ENCODE peak calls at places on chromosomes 5 and 9, in five cellular contexts. One of them, this sample, is unnamed.
A peak's percentile ranks its signal among the peaks of the same experiment; 100 is the strongest.

GRCh38 chr9:76390656-76391055 is 3.6 kb downstream of the RFK start:
- DNase-seq in HepG2: no peak
- DNase-seq in esophagus muscularis mucosa: no peak
- DNase-seq in breast epithelium: no peak
- DNase-seq in suprapubic skin: no peak
- DNase-seq in this sample: no peak

GRCh38 chr5:56525117-56525516 is 290.2 kb upstream of the MAP3K1 start:
- DNase-seq in HepG2: no peak
- DNase-seq in esophagus muscularis mucosa: no peak
- DNase-seq in breast epithelium: no peak
- DNase-seq in suprapubic skin: no peak
- DNase-seq in this sample: no peak

GRCh38 chr5:95631265-95631957 is 11.5 kb downstream of the GPR150 start:
- DNase-seq in HepG2: no peak
- DNase-seq in esophagus muscularis mucosa: no peak
- DNase-seq in breast epithelium: no peak
- DNase-seq in suprapubic skin: no peak
- DNase-seq in this sample: no peak

GRCh38 chr5:168076561-168076991 is 214.9 kb upstream of the WWC1 start:
- DNase-seq in HepG2: peak; percentile 16
- DNase-seq in esophagus muscularis mucosa: no peak
- DNase-seq in breast epithelium: no peak
- DNase-seq in suprapubic skin: peak; percentile 61
- DNase-seq in this sample: no peak

GRCh38 chr5:50958852-50959457 is 292.5 kb downstream of the PARP8 start:
- DNase-seq in HepG2: peak; percentile 53
- DNase-seq in esophagus muscularis mucosa: no peak
- DNase-seq in breast epithelium: no peak
- DNase-seq in suprapubic skin: no peak
- DNase-seq in this sample: no peak

GRCh38 chr5:2582106-2582505 is 169.4 kb downstream of the IRX2 start:
- DNase-seq in HepG2: no peak
- DNase-seq in esophagus muscularis mucosa: peak; percentile 72
- DNase-seq in breast epithelium: no peak
- DNase-seq in suprapubic skin: no peak
- DNase-seq in this sample: no peak

GRCh38 chr9:92945796-92946195 is 1.5 kb upstream of the FGD3 start:
- DNase-seq in HepG2: no peak
- DNase-seq in esophagus muscularis mucosa: no peak
- DNase-seq in breast epithelium: no peak
- DNase-seq in suprapubic skin: no peak
- DNase-seq in this sample: no peak

GRCh38 chr5:136337788-136338187 is 27.6 kb downstream of the TRPC7 start:
- DNase-seq in HepG2: peak; percentile 9
- DNase-seq in esophagus muscularis mucosa: no peak
- DNase-seq in breast epithelium: no peak
- DNase-seq in suprapubic skin: no peak
- DNase-seq in this sample: no peak

GRCh38 chr5:7955476-7955875 is 86.5 kb downstream of the MTRR start:
- DNase-seq in HepG2: no peak
- DNase-seq in esophagus muscularis mucosa: no peak
- DNase-seq in breast epithelium: no peak
- DNase-seq in suprapubic skin: no peak
- DNase-seq in this sample: no peak

GRCh38 chr9:14910178-14910805 is at the start of gene FREM1:
- DNase-seq in HepG2: peak; percentile 55
- DNase-seq in esophagus muscularis mucosa: no peak
- DNase-seq in breast epithelium: no peak
- DNase-seq in suprapubic skin: peak; percentile 70
- DNase-seq in this sample: peak; percentile 32

GRCh38 chr5:83430130-83431010 is 41.2 kb upstream of the VCAN start:
- DNase-seq in HepG2: peak; percentile 61
- DNase-seq in esophagus muscularis mucosa: no peak
- DNase-seq in breast epithelium: no peak
- DNase-seq in suprapubic skin: no peak
- DNase-seq in this sample: peak; percentile 53

GRCh38 chr5:166977916-166978434 is 1313.5 kb upstream of the WWC1 start:
- DNase-seq in HepG2: no peak
- DNase-seq in esophagus muscularis mucosa: no peak
- DNase-seq in breast epithelium: no peak
- DNase-seq in suprapubic skin: no peak
- DNase-seq in this sample: no peak

GRCh38 chr5:61624966-61625681 is 293.1 kb downstream of the ZSWIM6 start:
- DNase-seq in HepG2: no peak
- DNase-seq in esophagus muscularis mucosa: no peak
- DNase-seq in breast epithelium: no peak
- DNase-seq in suprapubic skin: no peak
- DNase-seq in this sample: no peak

GRCh38 chr5:140041492-140042421 is 1.3 kb downstream of the NRG2 start:
- DNase-seq in HepG2: no peak
- DNase-seq in esophagus muscularis mucosa: no peak
- DNase-seq in breast epithelium: peak; percentile 46
- DNase-seq in suprapubic skin: peak; percentile 76
- DNase-seq in this sample: peak; percentile 39

GRCh38 chr5:109755761-109756160 is 66.0 kb downstream of the MAN2A1 start:
- DNase-seq in HepG2: no peak
- DNase-seq in esophagus muscularis mucosa: no peak
- DNase-seq in breast epithelium: no peak
- DNase-seq in suprapubic skin: no peak
- DNase-seq in this sample: no peak

GRCh38 chr5:106584268-106584667 is 1086.5 kb downstream of the EFNA5 start:
- DNase-seq in HepG2: no peak
- DNase-seq in esophagus muscularis mucosa: no peak
- DNase-seq in breast epithelium: no peak
- DNase-seq in suprapubic skin: no peak
- DNase-seq in this sample: no peak

GRCh38 chr9:136185596-136185995 is 19.3 kb downstream of the LHX3 start:
- DNase-seq in HepG2: no peak
- DNase-seq in esophagus muscularis mucosa: no peak
- DNase-seq in breast epithelium: no peak
- DNase-seq in suprapubic skin: no peak
- DNase-seq in this sample: no peak

GRCh38 chr9:80078826-80079225 is 507.1 kb downstream of the TLE4 start:
- DNase-seq in HepG2: no peak
- DNase-seq in esophagus muscularis mucosa: no peak
- DNase-seq in breast epithelium: no peak
- DNase-seq in suprapubic skin: no peak
- DNase-seq in this sample: no peak

GRCh38 chr5:16296946-16297345 is 117.4 kb upstream of the MARCHF11 start:
- DNase-seq in HepG2: no peak
- DNase-seq in esophagus muscularis mucosa: no peak
- DNase-seq in breast epithelium: no peak
- DNase-seq in suprapubic skin: no peak
- DNase-seq in this sample: no peak

GRCh38 chr5:138469540-138470321 is 4.5 kb downstream of the EGR1 start:
- DNase-seq in HepG2: no peak
- DNase-seq in esophagus muscularis mucosa: no peak
- DNase-seq in breast epithelium: peak; percentile 78
- DNase-seq in suprapubic skin: no peak
- DNase-seq in this sample: peak; percentile 65

GRCh38 chr5:29963956-29964355 is 1229.5 kb upstream of the CDH6 start:
- DNase-seq in HepG2: no peak
- DNase-seq in esophagus muscularis mucosa: no peak
- DNase-seq in breast epithelium: no peak
- DNase-seq in suprapubic skin: no peak
- DNase-seq in this sample: no peak

GRCh38 chr9:97514531-97514930 is 13.1 kb downstream of the TMOD1 start:
- DNase-seq in HepG2: no peak
- DNase-seq in esophagus muscularis mucosa: no peak
- DNase-seq in breast epithelium: no peak
- DNase-seq in suprapubic skin: no peak
- DNase-seq in this sample: no peak

GRCh38 chr5:56346044-56346710 is 113.0 kb upstream of the ANKRD55 start:
- DNase-seq in HepG2: no peak
- DNase-seq in esophagus muscularis mucosa: no peak
- DNase-seq in breast epithelium: no peak
- DNase-seq in suprapubic skin: no peak
- DNase-seq in this sample: no peak

GRCh38 chr5:145825751-145826180 is 9.4 kb downstream of the PRELID2 start:
- DNase-seq in HepG2: peak; percentile 61
- DNase-seq in esophagus muscularis mucosa: peak; percentile 53
- DNase-seq in breast epithelium: no peak
- DNase-seq in suprapubic skin: no peak
- DNase-seq in this sample: no peak

GRCh38 chr9:121694001-121694400 is 42.6 kb downstream of the DAB2IP start:
- DNase-seq in HepG2: no peak
- DNase-seq in esophagus muscularis mucosa: no peak
- DNase-seq in breast epithelium: no peak
- DNase-seq in suprapubic skin: no peak
- DNase-seq in this sample: no peak

GRCh38 chr9:71901695-71902094 is 9.3 kb downstream of the ABHD17B start:
- DNase-seq in HepG2: no peak
- DNase-seq in esophagus muscularis mucosa: no peak
- DNase-seq in breast epithelium: no peak
- DNase-seq in suprapubic skin: no peak
- DNase-seq in this sample: no peak

GRCh38 chr9:71891557-71892189 is 19.3 kb downstream of the ABHD17B start:
- DNase-seq in HepG2: no peak
- DNase-seq in esophagus muscularis mucosa: no peak
- DNase-seq in breast epithelium: no peak
- DNase-seq in suprapubic skin: no peak
- DNase-seq in this sample: no peak

DNA sequence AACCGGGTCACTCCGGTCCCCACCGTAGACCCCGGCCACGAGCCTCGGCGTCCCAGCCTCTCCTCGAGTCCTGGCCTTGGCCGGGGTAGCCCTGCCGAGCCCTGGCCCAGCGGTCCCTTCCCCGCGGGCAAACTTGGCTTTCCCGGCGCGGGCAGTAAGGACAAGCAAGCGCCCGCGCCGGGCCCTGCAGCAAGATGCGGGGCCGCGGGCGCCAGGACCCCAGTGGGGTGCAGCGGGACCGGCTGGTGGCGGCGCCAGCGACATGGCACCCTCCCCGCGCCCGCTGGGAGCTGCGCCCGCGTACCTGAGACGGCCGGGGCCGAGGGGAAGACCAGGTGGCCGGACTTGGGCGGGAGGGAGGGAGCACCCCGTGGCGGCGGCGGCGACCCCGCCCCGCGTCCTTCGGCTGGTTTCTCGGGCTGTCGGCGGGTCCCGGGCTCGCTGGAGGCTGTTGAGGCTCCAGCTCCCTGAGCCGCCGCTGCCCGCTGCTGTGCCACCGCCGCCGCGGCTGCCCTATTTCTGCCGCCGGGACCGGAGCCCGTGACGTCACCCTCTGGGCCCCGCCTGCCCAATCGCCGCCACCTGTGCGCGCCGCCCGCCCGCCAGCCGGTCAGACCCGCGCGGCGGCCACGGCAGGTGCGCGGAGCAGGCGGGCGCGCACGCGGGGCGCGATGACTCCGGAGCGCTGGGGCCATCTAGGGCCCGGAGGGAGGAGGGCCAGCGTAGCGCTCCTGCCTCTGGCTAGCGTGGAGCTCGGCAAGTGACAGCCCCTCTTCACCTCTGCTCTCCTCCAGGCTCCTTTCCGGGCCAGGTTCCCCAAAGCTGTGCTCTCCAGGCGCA is at the start of gene FSTL4:
- DNase-seq in HepG2: no peak
- DNase-seq in esophagus muscularis mucosa: peak; percentile 37
- DNase-seq in breast epithelium: no peak
- DNase-seq in suprapubic skin: no peak
- DNase-seq in this sample: peak; percentile 37
- TF ChIP-seq POLR2AphosphoS5 in HepG2: no peak
- TF ChIP-seq POLR2AphosphoS5 in esophagus muscularis mucosa: no peak
- TF ChIP-seq POLR2AphosphoS5 in breast epithelium: no peak
- TF ChIP-seq POLR2AphosphoS5 in suprapubic skin: no peak
- TF ChIP-seq POLR2AphosphoS5 in this sample: no peak

DNA sequence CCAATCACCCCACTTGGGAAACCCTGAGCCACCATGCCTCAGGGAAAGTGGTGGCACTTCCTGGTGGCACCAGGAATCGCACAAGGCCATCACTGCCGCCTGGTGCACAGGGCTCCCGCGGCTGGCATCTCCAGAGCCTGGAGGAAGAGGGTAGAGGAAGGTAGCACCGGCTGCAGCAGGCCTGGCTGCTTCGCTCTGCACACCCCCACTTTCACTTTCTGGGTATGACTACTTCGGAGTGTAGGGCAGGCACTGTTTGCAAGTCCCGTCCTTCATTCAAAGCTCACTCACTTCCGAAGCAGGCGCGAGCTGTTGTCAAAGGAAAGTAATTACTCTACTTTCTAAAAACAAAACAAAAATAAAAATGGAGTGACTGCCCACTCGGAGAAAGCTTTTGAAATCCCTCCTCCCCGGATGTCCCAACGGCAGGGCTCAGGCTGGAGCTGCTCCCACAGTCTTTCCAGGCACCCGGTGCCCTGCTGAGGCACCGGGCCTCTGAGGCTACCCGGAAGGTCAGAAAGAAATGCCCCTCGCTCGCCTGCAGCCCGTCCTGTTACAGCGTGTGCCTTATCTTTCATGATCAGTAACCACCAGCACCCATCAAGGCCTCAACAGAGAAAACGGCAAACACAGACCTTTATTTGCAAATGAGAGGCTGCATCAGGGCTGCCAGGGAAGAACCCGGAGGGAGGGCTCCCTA is 2.0 kb downstream of the BRD3 start:
- DNase-seq in HepG2: peak; percentile 81
- DNase-seq in esophagus muscularis mucosa: no peak
- DNase-seq in breast epithelium: no peak
- DNase-seq in suprapubic skin: peak; percentile 60
- DNase-seq in this sample: peak; percentile 60
- H3K27ac ChIP-seq in HepG2: peak overlapping the region; percentile 81
- H3K27ac ChIP-seq in esophagus muscularis mucosa: peak overlapping the region; percentile 99
- H3K27ac ChIP-seq in breast epithelium: peak overlapping the region; percentile 63
- H3K27ac ChIP-seq in suprapubic skin: peak overlapping the region; percentile 56
- H3K27ac ChIP-seq in this sample: peak overlapping the region; percentile 86

GRCh38 chr5:96652769-96653455 is 9.3 kb upstream of the CAST start:
- DNase-seq in HepG2: no peak
- DNase-seq in esophagus muscularis mucosa: no peak
- DNase-seq in breast epithelium: no peak
- DNase-seq in suprapubic skin: no peak
- DNase-seq in this sample: no peak
- TF ChIP-seq POLR2AphosphoS5 in HepG2: no peak
- TF ChIP-seq POLR2AphosphoS5 in esophagus muscularis mucosa: no peak
- TF ChIP-seq POLR2AphosphoS5 in breast epithelium: no peak
- TF ChIP-seq POLR2AphosphoS5 in suprapubic skin: no peak
- TF ChIP-seq POLR2AphosphoS5 in this sample: no peak

DNA sequence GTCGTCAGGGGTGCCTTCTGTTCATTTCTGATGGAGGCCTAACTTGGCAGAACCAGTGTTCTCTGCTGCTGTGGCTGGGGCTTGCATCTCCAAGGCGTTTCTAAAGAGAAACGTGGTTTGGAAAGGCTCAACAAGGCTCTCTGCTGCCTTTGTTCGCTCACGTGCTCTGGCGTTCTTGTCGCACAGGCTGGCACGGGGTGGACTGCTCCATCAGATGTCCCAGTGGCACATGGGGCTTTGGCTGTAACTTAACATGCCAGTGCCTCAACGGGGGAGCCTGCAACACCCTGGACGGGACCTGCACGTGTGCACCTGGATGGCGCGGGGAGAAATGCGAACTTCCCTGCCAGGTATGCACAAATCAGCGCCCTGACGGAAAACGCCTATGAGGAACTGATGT is 97.6 kb upstream of the PRRC1 start:
- DNase-seq in HepG2: no peak
- DNase-seq in esophagus muscularis mucosa: no peak
- DNase-seq in breast epithelium: no peak
- DNase-seq in suprapubic skin: no peak
- DNase-seq in this sample: no peak
- H3K27ac ChIP-seq in HepG2: no peak overlapping the region
- H3K27ac ChIP-seq in esophagus muscularis mucosa: no peak overlapping the region
- H3K27ac ChIP-seq in breast epithelium: no peak overlapping the region
- H3K27ac ChIP-seq in suprapubic skin: no peak overlapping the region
- H3K27ac ChIP-seq in this sample: no peak overlapping the region

This sample was measured in transverse colon.